ENCODE peak calls at places on chromosomes 5 and 9, in five cellular contexts. N is upper lobe of left lung, S is endodermal cell, I is astrocyte, C is pancreas. K is an unnamed sample.

GRCh38 chr5:30539004-30539634 is 654.4 kb upstream of the CDH6 start:
- DNase-seq in N (no peak), S (peak; percentile 56), I (peak; percentile 63), C (peak; percentile 30), K (no peak)

GRCh38 chr9:133401588-133401987 is 16.2 kb downstream of the REXO4 start:
- DNase-seq in N (no peak), S (no peak), I (no peak), C (peak; percentile 35), K (no peak)

GRCh38 chr9:4837768-4838546 is 45.2 kb downstream of the RCL1 start:
- DNase-seq in N (no peak), S (no peak), I (peak; percentile 97), C (no peak), K (no peak)

GRCh38 chr5:5063533-5063953 is 76.6 kb upstream of the ADAMTS16 start:
- DNase-seq in N (no peak), S (peak; percentile 73), I (no peak), C (no peak), K (no peak)

GRCh38 chr5:14659821-14660607 is 4.5 kb upstream of the OTULIN start:
- DNase-seq in N (no peak), S (no peak), I (peak; percentile 71), C (no peak), K (no peak)

GRCh38 chr9:102642651-102643050 is 352.5 kb upstream of the CYLC2 start:
- DNase-seq in N (no peak), S (no peak), I (no peak), C (no peak), K (no peak)

GRCh38 chr9:5563417-5563815 is 53.1 kb downstream of the PDCD1LG2 start:
- DNase-seq in N (no peak), S (no peak), I (peak; percentile 57), C (no peak), K (no peak)

GRCh38 chr9:32928912-32929311 is 72.5 kb downstream of the APTX start:
- DNase-seq in N (no peak), S (no peak), I (no peak), C (no peak), K (no peak)

GRCh38 chr9:98191615-98192502 is 578 bp downstream of the CORO2A start:
- DNase-seq in N (peak; percentile 90), S (peak; percentile 84), I (no peak), C (no peak), K (peak; percentile 27)

GRCh38 chr5:10222326-10222725 is 27.4 kb downstream of the ATPSCKMT start:
- DNase-seq in N (no peak), S (no peak), I (no peak), C (no peak), K (no peak)

GRCh38 chr5:65121880-65122436 is 353.2 kb downstream of the CWC27 start:
- DNase-seq in N (no peak), S (no peak), I (peak; percentile 95), C (no peak), K (no peak)

GRCh38 chr5:102545175-102545574 is 46.4 kb upstream of the SLCO6A1 start:
- DNase-seq in N (no peak), S (peak; percentile 90), I (no peak), C (no peak), K (no peak)

GRCh38 chr5:172945151-172945550 is 14.1 kb upstream of the RPL26L1 start:
- DNase-seq in N (no peak), S (no peak), I (no peak), C (no peak), K (no peak)
- H3K36me3 ChIP-seq in N (peaks cover 15% of the 10 kb centered on the region), S (peaks cover 10% of the 10 kb centered on the region), I (no peaks in the 10 kb centered on the region), C (peaks cover 11% of the 10 kb centered on the region), K (peaks cover 9% of the 10 kb centered on the region)

DNA sequence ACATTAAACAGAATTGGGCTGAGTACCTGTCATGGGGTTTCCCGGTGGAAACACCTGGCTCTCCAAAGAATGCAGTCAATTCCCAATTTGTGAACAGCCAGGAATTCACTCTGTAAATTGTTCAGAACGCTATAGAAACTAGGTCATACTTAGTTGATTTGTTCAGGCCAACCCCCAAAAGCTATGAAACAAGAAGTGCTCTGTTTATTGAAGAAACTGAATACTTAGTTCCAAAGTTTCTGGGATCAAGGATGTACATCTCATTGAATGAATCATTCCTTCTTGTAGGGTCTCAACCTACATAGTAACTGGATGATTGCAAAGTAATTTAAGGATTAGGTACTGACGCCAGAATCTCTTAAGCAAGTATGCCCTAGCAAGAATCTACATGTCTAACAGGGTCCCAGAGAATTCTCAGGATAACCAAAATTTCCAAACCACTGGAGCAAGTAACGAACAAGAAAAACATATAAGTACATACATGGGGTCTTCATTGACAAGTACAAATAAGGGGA is 659 bp upstream of the TUSC1 start:
- DNase-seq in N (no peak), S (no peak), I (no peak), C (no peak), K (no peak)
- H3K4me3 ChIP-seq in N (peak overlapping the region; percentile 33), S (peak overlapping the region; percentile 78), I (peak overlapping the region; percentile 61), C (peak overlapping the region; percentile 69), K (no peak overlapping the region)

DNA sequence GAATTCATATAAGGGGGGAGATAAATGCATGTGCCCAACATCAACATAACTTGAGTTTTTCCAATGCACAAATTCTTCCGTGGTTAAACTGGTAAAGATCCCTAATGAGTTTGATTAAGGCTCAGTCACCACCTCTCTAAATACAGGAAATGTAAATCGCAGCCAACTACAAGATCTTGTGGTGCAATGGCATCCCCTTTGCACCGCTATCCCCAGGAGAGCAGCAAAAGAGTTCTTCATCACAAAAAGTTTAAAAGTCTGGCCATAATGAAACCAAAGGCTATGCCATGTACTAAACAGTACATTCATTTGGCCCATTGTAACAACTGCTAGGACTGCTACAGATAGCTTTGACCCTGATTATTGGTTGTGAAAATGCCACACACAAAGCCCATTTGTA is 44.6 kb downstream of the ZNF608 start:
- DNase-seq in N (no peak), S (no peak), I (no peak), C (no peak), K (no peak)
- H3K27ac ChIP-seq in N (no peak overlapping the region), S (no peak overlapping the region), I (no peak overlapping the region), C (no peak overlapping the region), K (no peak overlapping the region)

DNA sequence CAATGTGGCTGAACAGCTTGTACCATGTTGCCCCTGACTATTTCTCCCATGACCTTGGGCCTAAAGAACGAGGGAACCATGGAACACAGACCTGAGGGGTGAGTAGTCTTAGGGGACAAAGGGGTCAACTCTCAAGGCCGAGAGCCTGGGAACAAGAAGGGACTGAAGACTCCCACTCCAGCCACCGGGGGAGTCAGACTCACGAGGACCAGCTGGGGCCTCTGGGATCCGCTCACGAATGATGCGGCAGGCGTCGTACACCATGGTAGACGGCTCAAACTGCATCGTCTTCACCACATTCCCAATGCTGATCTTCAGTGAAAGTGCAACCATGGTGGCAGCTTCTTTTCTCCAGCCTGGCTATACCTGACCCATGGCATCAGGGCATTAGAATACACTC is 6.6 kb downstream of the TLN1 start:
- DNase-seq in N (no peak), S (no peak), I (no peak), C (no peak), K (no peak)
- H3K36me3 ChIP-seq in N (peaks cover 51% of the 10 kb centered on the region), S (peaks cover 58% of the 10 kb centered on the region), I (peaks cover 53% of the 10 kb centered on the region), C (peaks cover 53% of the 10 kb centered on the region), K (peaks cover 61% of the 10 kb centered on the region)

GRCh38 chr5:2123874-2124273 is 241.1 kb upstream of the IRX4 start:
- DNase-seq in N (no peak), S (no peak), I (no peak), C (no peak), K (no peak)

GRCh38 chr5:2125163-2125900 is 242.6 kb upstream of the IRX4 start:
- DNase-seq in N (no peak), S (no peak), I (no peak), C (no peak), K (no peak)

GRCh38 chr5:2124434-2124833 is 241.7 kb upstream of the IRX4 start:
- DNase-seq in N (no peak), S (no peak), I (no peak), C (no peak), K (no peak)

GRCh38 chr5:2126512-2126911 is 243.8 kb upstream of the IRX4 start:
- DNase-seq in N (no peak), S (no peak), I (no peak), C (no peak), K (no peak)

GRCh38 chr5:2125901-2126265 is 243.2 kb upstream of the IRX4 start:
- DNase-seq in N (no peak), S (no peak), I (no peak), C (no peak), K (no peak)
- H3K4me3 ChIP-seq in N (no peak overlapping the region), S (no peak overlapping the region), I (no peak overlapping the region), C (no peak overlapping the region), K (no peak overlapping the region)

GRCh38 chr5:67215592-67216471 is 19.2 kb upstream of the CD180 start:
- DNase-seq in N (peak; percentile 89), S (peak; percentile 61), I (no peak), C (peak; percentile 68), K (peak; percentile 53)
- H3K27ac ChIP-seq in N (peak overlapping the region; percentile 87), S (no peak overlapping the region), I (no peak overlapping the region), C (peak overlapping the region; percentile 69), K (peak overlapping the region; percentile 61)

DNA sequence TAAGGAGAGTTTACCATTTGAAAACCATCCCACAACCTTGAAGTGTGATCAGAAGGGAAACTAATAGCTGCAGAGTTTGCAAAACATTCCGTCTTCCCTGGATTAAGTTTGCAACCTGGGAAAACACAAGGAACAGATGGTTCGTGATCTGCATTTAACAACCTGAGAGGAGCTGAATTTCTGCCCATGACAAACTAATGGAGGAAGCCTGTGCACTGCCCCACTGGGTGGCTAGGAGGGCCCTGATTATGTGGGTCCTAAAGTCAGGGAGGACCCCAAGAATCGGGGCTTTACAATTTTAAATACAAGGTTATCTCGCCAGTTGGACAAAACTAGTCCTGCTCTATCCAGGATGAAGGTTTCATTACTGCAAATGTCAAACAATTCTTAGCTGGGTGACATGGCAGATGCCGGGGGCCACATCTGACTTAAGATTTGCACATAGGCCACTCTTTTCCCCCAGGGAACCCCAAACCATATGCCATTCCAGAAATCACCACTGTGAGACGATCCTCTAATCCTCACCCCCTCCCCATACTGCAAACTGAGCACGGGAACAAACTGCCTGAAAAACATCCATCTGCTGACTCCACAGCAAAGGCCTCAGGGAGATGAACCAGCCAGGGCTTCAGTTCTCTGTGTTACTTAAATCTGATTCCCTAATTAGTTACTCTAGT is 35.4 kb downstream of the MTX3 start:
- DNase-seq in N (no peak), S (no peak), I (no peak), C (no peak), K (no peak)
- H3K36me3 ChIP-seq in N (no peaks in the 10 kb centered on the region), S (no peaks in the 10 kb centered on the region), I (no peaks in the 10 kb centered on the region), C (no peaks in the 10 kb centered on the region), K (no peaks in the 10 kb centered on the region)

DNA sequence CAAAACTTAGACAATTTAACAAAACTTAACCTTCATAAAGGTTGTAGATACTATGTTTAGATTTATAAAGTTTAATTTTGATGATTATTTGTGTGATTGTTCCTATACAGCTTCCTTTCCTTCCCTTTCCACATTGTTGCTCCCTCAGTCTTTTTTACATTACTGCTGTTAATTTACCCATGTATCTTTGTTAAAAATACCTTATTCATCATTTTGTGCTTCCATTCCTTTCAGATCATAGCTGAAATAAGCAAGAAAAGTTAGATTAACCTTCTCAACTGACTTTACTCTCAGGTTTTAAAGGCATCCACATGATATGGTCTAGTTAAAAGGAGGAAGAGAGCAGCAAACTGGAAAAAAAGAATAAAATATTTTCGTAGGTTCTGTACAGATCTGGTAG is 2.0 kb downstream of the SMAD5 start:
- DNase-seq in N (no peak), S (no peak), I (no peak), C (no peak), K (no peak)
- H3K4me3 ChIP-seq in N (no peak overlapping the region), S (peak overlapping the region; percentile 92), I (peak overlapping the region; percentile 25), C (peak overlapping the region; percentile 71), K (no peak overlapping the region)

DNA sequence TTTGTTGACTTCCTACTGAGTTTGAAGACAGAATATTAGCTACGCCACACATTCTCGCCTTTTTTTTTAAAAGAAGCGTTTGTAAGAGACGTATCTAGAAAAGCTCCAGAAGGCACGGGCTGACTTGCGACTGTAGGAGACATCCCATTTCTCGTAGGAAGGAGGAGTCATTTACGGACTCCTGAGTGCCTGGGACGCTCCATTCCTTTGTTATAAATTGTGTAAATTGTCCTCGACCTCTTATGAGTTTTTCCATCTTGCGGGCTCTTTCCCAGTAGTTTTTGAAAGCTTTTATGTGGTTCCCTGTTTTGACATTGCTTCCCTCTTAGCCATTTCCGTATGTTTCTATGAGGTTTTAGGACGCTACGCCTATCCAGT is 1.0 kb downstream of the RABL6 start:
- DNase-seq in N (no peak), S (no peak), I (peak; percentile 40), C (no peak), K (no peak)
- H3K27ac ChIP-seq in N (peak overlapping the region; percentile 4), S (no peak overlapping the region), I (peak overlapping the region; percentile 13), C (peak overlapping the region; percentile 58), K (no peak overlapping the region)